ENCODE peak calls at places on chromosomes 5 and 9, in six cellular contexts. R is M059J; X is HFF-Myc; F is heart right ventricle; D is midbrain; Z is stimulated activated CD8-positive, alpha-beta memory T cell treated with anti-CD3 and anti-CD28 coated beads, Interleukin-15, amount 100 ng/mL, for 1 hour. O is an unnamed sample.

GRCh38 chr5:113232246-113232645 is 202.5 kb downstream of the TSSK1B start:
- DNase-seq in Z (no peak), X (no peak), D (no peak), F (no peak), R (no peak), O (no peak)

GRCh38 chr5:81749186-81749561 is 1.7 kb downstream of the SSBP2 start:
- DNase-seq in R (no peak), F (no peak), D (no peak), Z (no peak), X (no peak), O (no peak)

GRCh38 chr5:67014957-67015400 is 181.6 kb downstream of the CD180 start:
- DNase-seq in F (no peak), Z (no peak), D (no peak), X (no peak), R (peak), O (no peak)

GRCh38 chr5:52743970-52744369 is 43.7 kb upstream of the ITGA1 start:
- DNase-seq in D (no peak), F (peak), X (no peak), Z (no peak), R (peak), O (no peak)

GRCh38 chr9:98477884-98478283 is 222.4 kb upstream of the TBC1D2 start:
- DNase-seq in F (peak), Z (no peak), X (no peak), R (no peak), D (no peak), O (no peak)

GRCh38 chr5:142871880-142872200 is 101.7 kb downstream of the ARHGAP26 start:
- DNase-seq in X (no peak), Z (no peak), D (no peak), R (no peak), F (peak), O (no peak)

GRCh38 chr9:127876764-127877562 is 512 bp downstream of the AK1 start:
- DNase-seq in F (no peak), Z (no peak), D (peak), X (no peak), R (no peak), O (no peak)

GRCh38 chr5:35131723-35132122 is 84.0 kb upstream of the AGXT2 start:
- DNase-seq in F (no peak), X (no peak), D (no peak), Z (no peak), R (peak), O (no peak)

GRCh38 chr5:1281038-1281882 is 13.6 kb downstream of the TERT start:
- DNase-seq in F (no peak), X (no peak), D (no peak), Z (no peak), R (no peak), O (no peak)

GRCh38 chr9:105178106-105178505 is 66.3 kb upstream of the SLC44A1 start:
- DNase-seq in X (no peak), R (no peak), Z (no peak), F (no peak), D (no peak), O (no peak)

GRCh38 chr9:129416831-129417604 is 203.9 kb downstream of the C9orf50 start:
- DNase-seq in X (peak), F (no peak), D (no peak), R (peak), Z (no peak), O (no peak)

GRCh38 chr9:30673132-30673531 is 1711.3 kb upstream of the ACO1 start:
- DNase-seq in Z (no peak), F (no peak), R (peak), X (no peak), D (no peak), O (no peak)

GRCh38 chr5:57687641-57688040 is 205.0 kb upstream of the ACTBL2 start:
- DNase-seq in D (no peak), X (no peak), F (no peak), Z (no peak), R (no peak), O (no peak)

GRCh38 chr5:125034331-125034730 is 287.9 kb upstream of the ZNF608 start:
- DNase-seq in R (no peak), X (no peak), D (no peak), F (no peak), Z (no peak), O (no peak)

GRCh38 chr9:131776473-131776872 is 36.6 kb upstream of the RAPGEF1 start:
- DNase-seq in D (no peak), F (peak), R (peak), Z (no peak), X (peak), O (peak)

GRCh38 chr5:61675015-61675692 is 343.1 kb downstream of the ZSWIM6 start:
- DNase-seq in D (peak), F (no peak), R (peak), X (no peak), Z (no peak), O (no peak)

GRCh38 chr9:122897969-122898368 is 7.2 kb downstream of the RC3H2 start:
- DNase-seq in F (no peak), Z (no peak), D (no peak), X (no peak), R (peak), O (no peak)

GRCh38 chr5:109223521-109223920 is 186.3 kb downstream of the PJA2 start:
- DNase-seq in R (no peak), X (no peak), F (no peak), D (no peak), Z (no peak), O (no peak)

GRCh38 chr5:24606974-24607373 is 37.8 kb downstream of the CDH10 start:
- DNase-seq in F (no peak), D (peak), X (no peak), R (no peak), Z (no peak), O (no peak)

GRCh38 chr5:39624268-39624886 is 199.6 kb upstream of the DAB2 start:
- DNase-seq in D (no peak), Z (no peak), R (peak), F (no peak), X (no peak), O (no peak)

GRCh38 chr5:147918899-147919298 is 12.6 kb upstream of the C5orf46 start:
- DNase-seq in F (no peak), X (no peak), Z (no peak), D (no peak), R (peak), O (no peak)

GRCh38 chr5:76270214-76270613 is 132.9 kb upstream of the IQGAP2 start:
- DNase-seq in F (no peak), X (no peak), D (no peak), R (peak), Z (no peak), O (no peak)

GRCh38 chr9:136858844-136859757 is 7.0 kb downstream of the MAMDC4 start:
- DNase-seq in X (no peak), D (peak), R (peak), Z (no peak), F (peak), O (no peak)

GRCh38 chr5:68739752-68740151 is 354.1 kb upstream of the SLC30A5 start:
- DNase-seq in Z (no peak), D (no peak), X (no peak), F (no peak), R (no peak), O (no peak)

GRCh38 chr5:125348936-125349335 is 602.5 kb upstream of the ZNF608 start:
- DNase-seq in X (no peak), Z (no peak), D (no peak), F (no peak), R (no peak), O (no peak)

GRCh38 chr5:36787365-36787764 is 89.2 kb upstream of the NIPBL start:
- DNase-seq in D (no peak), R (no peak), X (no peak), F (no peak), Z (no peak), O (no peak)

GRCh38 chr5:72460413-72460812 is 46.8 kb downstream of the ZNF366 start:
- DNase-seq in Z (no peak), X (no peak), R (no peak), D (no peak), F (no peak), O (no peak)

GRCh38 chr9:37425298-37425752 is 2.8 kb downstream of the GRHPR start:
- DNase-seq in D (no peak), R (no peak), F (no peak), X (no peak), Z (no peak), O (no peak)

GRCh38 chr9:81621785-81622243 is 67.5 kb downstream of the TLE1 start:
- DNase-seq in R (no peak), X (no peak), Z (no peak), D (no peak), F (no peak), O (no peak)

GRCh38 chr5:158284242-158284641 is 425.3 kb upstream of the CLINT1 start:
- DNase-seq in R (no peak), Z (no peak), D (no peak), F (no peak), X (no peak), O (no peak)

GRCh38 chr9:35333551-35333950 is 156.4 kb upstream of the RUSC2 start:
- DNase-seq in Z (no peak), F (no peak), R (peak), D (no peak), X (no peak), O (no peak)

GRCh38 chr9:113909421-113909820 is 33.3 kb downstream of the ZNF618 start:
- DNase-seq in F (no peak), Z (no peak), D (no peak), R (no peak), X (no peak), O (no peak)

GRCh38 chr5:177510567-177511053 is 984 bp upstream of the DOK3 start:
- DNase-seq in Z (no peak), X (no peak), R (no peak), F (no peak), D (no peak), O (no peak)

GRCh38 chr9:121294181-121294743 is 26.3 kb downstream of the GSN start:
- DNase-seq in R (no peak), D (no peak), X (no peak), Z (no peak), F (no peak), O (no peak)